ENCODE peak calls at places on chromosomes 2 and 18, in five cellular contexts. One of them, this sample, is unnamed.
A peak's percentile ranks its signal among the peaks of the same experiment; 100 is the strongest.

GRCh38 chr2:20484810-20485611 is 38.1 kb downstream of the RHOB start:
- DNase-seq in OCI-LY7: no peak
- DNase-seq in testis: no peak
- DNase-seq in esophagus muscularis mucosa: no peak
- DNase-seq in brain microvascular endothelial cell: no peak
- DNase-seq in this sample: no peak

GRCh38 chr2:85130407-85130806 is 2.8 kb upstream of the TCF7L1 start:
- DNase-seq in esophagus muscularis mucosa: no peak
- DNase-seq in brain microvascular endothelial cell: no peak
- DNase-seq in OCI-LY7: no peak
- DNase-seq in testis: no peak
- DNase-seq in this sample: no peak

GRCh38 chr18:48819276-48819675 is 131.5 kb downstream of the SMAD7 start:
- DNase-seq in testis: no peak
- DNase-seq in brain microvascular endothelial cell: no peak
- DNase-seq in esophagus muscularis mucosa: no peak
- DNase-seq in OCI-LY7: no peak
- DNase-seq in this sample: peak; percentile 87

GRCh38 chr2:40318931-40319330 is 133.0 kb downstream of the SLC8A1 start:
- DNase-seq in testis: no peak
- DNase-seq in esophagus muscularis mucosa: no peak
- DNase-seq in brain microvascular endothelial cell: no peak
- DNase-seq in OCI-LY7: no peak
- DNase-seq in this sample: no peak

GRCh38 chr18:76441668-76442412 is 53.2 kb downstream of the ZNF516 start:
- DNase-seq in esophagus muscularis mucosa: no peak
- DNase-seq in OCI-LY7: no peak
- DNase-seq in testis: no peak
- DNase-seq in brain microvascular endothelial cell: no peak
- DNase-seq in this sample: no peak

GRCh38 chr2:37454851-37455762 is 110.7 kb downstream of the QPCT start:
- DNase-seq in brain microvascular endothelial cell: no peak
- DNase-seq in esophagus muscularis mucosa: no peak
- DNase-seq in testis: no peak
- DNase-seq in OCI-LY7: no peak
- DNase-seq in this sample: no peak

GRCh38 chr18:11504962-11505361 is 104.4 kb upstream of the SLC35G4 start:
- DNase-seq in OCI-LY7: no peak
- DNase-seq in testis: no peak
- DNase-seq in esophagus muscularis mucosa: no peak
- DNase-seq in brain microvascular endothelial cell: no peak
- DNase-seq in this sample: no peak

GRCh38 chr2:99619211-99619610 is 129.4 kb upstream of the REV1 start:
- DNase-seq in brain microvascular endothelial cell: no peak
- DNase-seq in esophagus muscularis mucosa: no peak
- DNase-seq in OCI-LY7: no peak
- DNase-seq in testis: no peak
- DNase-seq in this sample: no peak

GRCh38 chr2:8819194-8819593 is 18.2 kb downstream of the KIDINS220 start:
- DNase-seq in testis: no peak
- DNase-seq in brain microvascular endothelial cell: peak; percentile 48
- DNase-seq in OCI-LY7: no peak
- DNase-seq in esophagus muscularis mucosa: no peak
- DNase-seq in this sample: no peak

GRCh38 chr2:177229448-177230242 is 17.1 kb downstream of the HNRNPA3 start:
- DNase-seq in esophagus muscularis mucosa: no peak
- DNase-seq in OCI-LY7: no peak
- DNase-seq in brain microvascular endothelial cell: no peak
- DNase-seq in testis: no peak
- DNase-seq in this sample: peak; percentile 28

GRCh38 chr2:222298311-222299150 is at the start of gene PAX3:
- DNase-seq in OCI-LY7: no peak
- DNase-seq in esophagus muscularis mucosa: peak; percentile 88
- DNase-seq in brain microvascular endothelial cell: no peak
- DNase-seq in testis: no peak
- DNase-seq in this sample: peak; percentile 48

GRCh38 chr18:29501952-29502351 is 1325.0 kb upstream of the CDH2 start:
- DNase-seq in testis: no peak
- DNase-seq in esophagus muscularis mucosa: no peak
- DNase-seq in OCI-LY7: no peak
- DNase-seq in brain microvascular endothelial cell: peak; percentile 2
- DNase-seq in this sample: no peak

GRCh38 chr2:186879312-186879711 is 30.3 kb upstream of the ZSWIM2 start:
- DNase-seq in brain microvascular endothelial cell: no peak
- DNase-seq in esophagus muscularis mucosa: no peak
- DNase-seq in OCI-LY7: no peak
- DNase-seq in testis: no peak
- DNase-seq in this sample: no peak

GRCh38 chr2:240464514-240465241 is 29.2 kb downstream of the GPC1 start:
- DNase-seq in esophagus muscularis mucosa: peak; percentile 85
- DNase-seq in testis: no peak
- DNase-seq in brain microvascular endothelial cell: no peak
- DNase-seq in OCI-LY7: no peak
- DNase-seq in this sample: peak; percentile 57

GRCh38 chr2:10126627-10127026 is 4.1 kb downstream of the RRM2 start:
- DNase-seq in OCI-LY7: no peak
- DNase-seq in testis: no peak
- DNase-seq in brain microvascular endothelial cell: peak; percentile 31
- DNase-seq in esophagus muscularis mucosa: no peak
- DNase-seq in this sample: no peak

GRCh38 chr2:26243643-26244478 is 571 bp downstream of the HADHA start:
- DNase-seq in OCI-LY7: peak; percentile 59
- DNase-seq in testis: peak; percentile 26
- DNase-seq in esophagus muscularis mucosa: no peak
- DNase-seq in brain microvascular endothelial cell: peak; percentile 6
- DNase-seq in this sample: no peak

GRCh38 chr18:64202229-64202835 is 53.4 kb upstream of the LINC00305 start:
- DNase-seq in brain microvascular endothelial cell: no peak
- DNase-seq in testis: no peak
- DNase-seq in OCI-LY7: no peak
- DNase-seq in esophagus muscularis mucosa: no peak
- DNase-seq in this sample: no peak

GRCh38 chr2:27322301-27322765 is 564 bp downstream of the MPV17 start:
- DNase-seq in OCI-LY7: peak; percentile 48
- DNase-seq in brain microvascular endothelial cell: no peak
- DNase-seq in testis: no peak
- DNase-seq in esophagus muscularis mucosa: no peak
- DNase-seq in this sample: no peak

GRCh38 chr2:164186596-164186995 is 434.7 kb downstream of the GRB14 start:
- DNase-seq in testis: no peak
- DNase-seq in OCI-LY7: no peak
- DNase-seq in esophagus muscularis mucosa: no peak
- DNase-seq in brain microvascular endothelial cell: no peak
- DNase-seq in this sample: no peak

GRCh38 chr18:34911081-34911480 is 130.1 kb upstream of the MAPRE2 start:
- DNase-seq in testis: no peak
- DNase-seq in brain microvascular endothelial cell: no peak
- DNase-seq in OCI-LY7: no peak
- DNase-seq in esophagus muscularis mucosa: no peak
- DNase-seq in this sample: no peak

GRCh38 chr18:21242141-21243040 is at the start of gene GREB1L:
- DNase-seq in testis: peak; percentile 75
- DNase-seq in esophagus muscularis mucosa: no peak
- DNase-seq in brain microvascular endothelial cell: no peak
- DNase-seq in OCI-LY7: no peak
- DNase-seq in this sample: peak; percentile 47

GRCh38 chr2:75523313-75524275 is 37.1 kb downstream of the EVA1A start:
- DNase-seq in esophagus muscularis mucosa: no peak
- DNase-seq in brain microvascular endothelial cell: peak; percentile 89
- DNase-seq in OCI-LY7: no peak
- DNase-seq in testis: no peak
- DNase-seq in this sample: no peak

GRCh38 chr2:231642631-231643493 is 50.2 kb downstream of the TEX44 start:
- DNase-seq in brain microvascular endothelial cell: peak; percentile 90
- DNase-seq in esophagus muscularis mucosa: peak; percentile 95
- DNase-seq in testis: peak; percentile 80
- DNase-seq in OCI-LY7: peak; percentile 66
- DNase-seq in this sample: peak; percentile 92

GRCh38 chr2:60513191-60513590 is 40.3 kb downstream of the BCL11A start:
- DNase-seq in brain microvascular endothelial cell: no peak
- DNase-seq in esophagus muscularis mucosa: no peak
- DNase-seq in OCI-LY7: no peak
- DNase-seq in testis: no peak
- DNase-seq in this sample: no peak

GRCh38 chr2:60512063-60512622 is 41.3 kb downstream of the BCL11A start:
- DNase-seq in esophagus muscularis mucosa: no peak
- DNase-seq in testis: no peak
- DNase-seq in brain microvascular endothelial cell: no peak
- DNase-seq in OCI-LY7: peak; percentile 51
- DNase-seq in this sample: no peak

GRCh38 chr2:60508307-60508706 is 45.1 kb downstream of the BCL11A start:
- DNase-seq in brain microvascular endothelial cell: no peak
- DNase-seq in esophagus muscularis mucosa: no peak
- DNase-seq in testis: no peak
- DNase-seq in OCI-LY7: no peak
- DNase-seq in this sample: no peak

GRCh38 chr2:60512641-60513040 is 40.8 kb downstream of the BCL11A start:
- DNase-seq in OCI-LY7: no peak
- DNase-seq in testis: no peak
- DNase-seq in esophagus muscularis mucosa: no peak
- DNase-seq in brain microvascular endothelial cell: no peak
- DNase-seq in this sample: no peak

DNA sequence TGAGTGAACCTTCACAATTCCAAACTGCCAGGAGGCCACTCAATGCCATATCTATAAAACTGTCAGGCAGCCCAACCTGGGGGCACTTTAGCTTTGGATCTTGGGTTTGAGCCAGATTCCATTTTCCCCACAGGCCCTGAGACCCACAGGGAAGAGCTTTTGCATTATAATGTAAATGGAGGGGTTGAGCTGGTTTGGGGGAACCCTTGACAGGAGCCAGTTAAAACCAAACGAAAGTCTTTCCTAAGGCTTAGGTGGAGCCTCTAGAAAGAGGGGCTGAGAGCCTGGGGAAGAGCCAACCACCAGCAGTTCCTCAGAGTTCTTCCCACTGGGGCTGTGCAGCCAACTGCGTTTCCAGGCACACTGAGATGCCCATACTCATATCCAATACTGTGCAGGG is 42.7 kb downstream of the BCL11A start:
- DNase-seq in OCI-LY7: no peak
- DNase-seq in brain microvascular endothelial cell: no peak
- DNase-seq in testis: no peak
- DNase-seq in esophagus muscularis mucosa: no peak
- DNase-seq in this sample: no peak
- H3K27ac ChIP-seq in OCI-LY7: no peak overlapping the region
- H3K27ac ChIP-seq in brain microvascular endothelial cell: no peak overlapping the region
- H3K27ac ChIP-seq in testis: no peak overlapping the region
- H3K27ac ChIP-seq in esophagus muscularis mucosa: no peak overlapping the region
- H3K27ac ChIP-seq in this sample: no peak overlapping the region

GRCh38 chr2:120231564-120231973 is 8.4 kb upstream of the TMEM185B start:
- DNase-seq in OCI-LY7: peak; percentile 23
- DNase-seq in esophagus muscularis mucosa: no peak
- DNase-seq in brain microvascular endothelial cell: no peak
- DNase-seq in testis: no peak
- DNase-seq in this sample: no peak

GRCh38 chr2:120229341-120229740 is 6.1 kb upstream of the TMEM185B start:
- DNase-seq in esophagus muscularis mucosa: no peak
- DNase-seq in testis: no peak
- DNase-seq in brain microvascular endothelial cell: no peak
- DNase-seq in OCI-LY7: no peak
- DNase-seq in this sample: no peak

GRCh38 chr2:120233292-120233691 is 10.1 kb upstream of the TMEM185B start:
- DNase-seq in testis: no peak
- DNase-seq in esophagus muscularis mucosa: no peak
- DNase-seq in OCI-LY7: no peak
- DNase-seq in brain microvascular endothelial cell: no peak
- DNase-seq in this sample: no peak

GRCh38 chr2:120230515-120231471 is 7.6 kb upstream of the TMEM185B start:
- DNase-seq in testis: no peak
- DNase-seq in OCI-LY7: peak; percentile 24
- DNase-seq in brain microvascular endothelial cell: no peak
- DNase-seq in esophagus muscularis mucosa: no peak
- DNase-seq in this sample: no peak

GRCh38 chr2:120231974-120232635 is 8.9 kb upstream of the TMEM185B start:
- DNase-seq in testis: no peak
- DNase-seq in OCI-LY7: peak; percentile 72
- DNase-seq in esophagus muscularis mucosa: no peak
- DNase-seq in brain microvascular endothelial cell: no peak
- DNase-seq in this sample: no peak
- H3K27ac ChIP-seq in testis: peak overlapping the region; percentile 71
- H3K27ac ChIP-seq in OCI-LY7: peak overlapping the region; percentile 46
- H3K27ac ChIP-seq in esophagus muscularis mucosa: peak overlapping the region; percentile 61
- H3K27ac ChIP-seq in brain microvascular endothelial cell: no peak overlapping the region
- H3K27ac ChIP-seq in this sample: peak overlapping the region; percentile 61

GRCh38 chr2:237485844-237486243 is 1.2 kb upstream of the MLPH start:
- DNase-seq in esophagus muscularis mucosa: no peak
- DNase-seq in OCI-LY7: no peak
- DNase-seq in brain microvascular endothelial cell: no peak
- DNase-seq in testis: no peak
- DNase-seq in this sample: no peak
- H3K27ac ChIP-seq in esophagus muscularis mucosa: no peak overlapping the region
- H3K27ac ChIP-seq in OCI-LY7: no peak overlapping the region
- H3K27ac ChIP-seq in brain microvascular endothelial cell: peak overlapping the region; percentile 95
- H3K27ac ChIP-seq in testis: no peak overlapping the region
- H3K27ac ChIP-seq in this sample: no peak overlapping the region

DNA sequence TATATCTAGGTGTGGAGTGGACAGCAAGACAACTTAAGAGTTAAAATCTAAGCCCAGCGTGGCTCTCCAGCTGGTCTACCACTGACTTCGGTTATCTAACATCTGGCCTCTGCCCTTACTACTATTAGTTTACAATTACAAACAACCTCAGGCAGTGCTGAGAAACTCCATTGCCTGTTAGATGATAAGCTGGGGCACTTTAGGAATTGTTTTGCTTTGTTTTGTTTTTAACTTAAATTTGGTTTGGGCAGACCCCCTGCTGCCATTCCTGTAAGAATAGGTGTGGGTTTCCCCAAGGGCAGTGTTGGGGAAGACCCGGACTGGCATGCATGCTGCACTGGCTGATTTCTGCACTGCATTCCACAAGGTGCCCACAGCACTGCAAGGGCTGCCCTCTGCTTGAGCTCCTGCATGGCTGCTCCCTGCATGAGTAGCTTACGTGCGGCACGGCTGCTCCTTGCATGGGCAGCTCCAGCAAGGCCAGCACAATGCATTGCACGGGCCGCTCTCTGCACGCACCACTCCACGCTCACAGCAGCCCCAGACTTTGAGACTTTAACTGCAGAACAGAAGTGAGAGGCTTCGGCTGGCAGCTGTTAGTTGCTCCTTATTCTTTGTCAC is 74.2 kb upstream of the SERTAD2 start:
- DNase-seq in testis: no peak
- DNase-seq in brain microvascular endothelial cell: no peak
- DNase-seq in esophagus muscularis mucosa: no peak
- DNase-seq in OCI-LY7: peak; percentile 58
- DNase-seq in this sample: no peak
- H3K27ac ChIP-seq in testis: no peak overlapping the region
- H3K27ac ChIP-seq in brain microvascular endothelial cell: no peak overlapping the region
- H3K27ac ChIP-seq in esophagus muscularis mucosa: no peak overlapping the region
- H3K27ac ChIP-seq in OCI-LY7: peak overlapping the region; percentile 97
- H3K27ac ChIP-seq in this sample: no peak overlapping the region